ENCODE peak calls at places on chromosomes 13 and 19, in eight cellular contexts. A, V, R, K, X, Y, B and H are unnamed samples.

GRCh38 chr13:99902657-99903056 is 68.9 kb downstream of the ZIC5 start:
- DNase-seq in B (no peak), K (no peak), A (no peak), V (no peak), Y (no peak), X (no peak), R (no peak), H (no peak)

GRCh38 chr19:35712529-35712909 is 5.3 kb upstream of the KMT2B start:
- DNase-seq in V (no peak), A (no peak), Y (no peak), B (no peak), X (no peak), R (no peak), K (no peak), H (no peak)

GRCh38 chr13:113535381-113535781 is 44.9 kb upstream of the DCUN1D2 start:
- DNase-seq in B (no peak), R (peak), A (no peak), V (no peak), X (no peak), K (no peak), Y (no peak), H (no peak)

GRCh38 chr13:25352230-25352629 is 19.5 kb upstream of the ATP8A2 start:
- DNase-seq in A (no peak), V (no peak), X (peak), Y (no peak), B (no peak), R (no peak), K (no peak), H (no peak)

GRCh38 chr19:41951686-41952172 is 7.4 kb downstream of the RABAC1 start:
- DNase-seq in R (peak), Y (peak), B (peak), X (peak), K (peak), A (peak), V (peak), H (peak)

GRCh38 chr13:98026457-98026857 is 73.0 kb downstream of the IPO5 start:
- DNase-seq in X (no peak), R (no peak), V (no peak), A (no peak), K (no peak), Y (peak), B (peak), H (no peak)

GRCh38 chr19:43644181-43644580 is 4.5 kb upstream of the CADM4 start:
- DNase-seq in B (no peak), A (no peak), Y (no peak), R (no peak), X (no peak), K (no peak), V (no peak), H (no peak)

GRCh38 chr13:50126378-50127016 is 111.3 kb downstream of the KCNRG start:
- DNase-seq in R (no peak), X (peak), V (no peak), Y (peak), K (no peak), A (peak), B (peak), H (no peak)

DNA sequence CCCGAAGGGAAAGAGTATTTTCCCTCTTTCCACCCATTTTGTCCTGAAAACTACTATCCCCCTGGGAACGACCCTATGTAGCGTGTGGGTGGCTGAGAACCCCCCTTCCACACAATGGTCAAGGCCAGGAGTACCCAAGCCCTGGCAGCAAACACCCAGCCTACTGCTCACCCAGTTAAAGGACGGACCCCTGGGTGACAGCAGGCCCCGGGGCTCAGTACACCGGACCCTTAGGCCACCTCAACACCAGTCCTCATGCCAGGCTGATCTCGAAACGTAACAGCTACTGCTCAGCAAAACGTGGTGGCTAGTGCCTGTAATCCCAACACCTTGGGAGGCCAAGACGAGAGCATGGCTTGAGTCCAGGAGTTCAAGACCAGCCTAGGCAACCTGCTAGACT is 1.4 kb downstream of the ANKRD27 start:
- DNase-seq in A (no peak), X (no peak), Y (no peak), R (no peak), V (no peak), K (no peak), B (no peak), H (no peak)
- H3K4me3 ChIP-seq in A (no peak), X (no peak), Y (peak), R (no peak), V (peak), K (no peak), B (peak), H (peak)

GRCh38 chr19:33193269-33193863 is 764 bp upstream of the LRP3 start:
- DNase-seq in K (no peak), V (no peak), A (peak), Y (no peak), R (no peak), X (no peak), B (no peak), H (no peak)
- H3K4me3 ChIP-seq in K (no peak), V (no peak), A (no peak), Y (no peak), R (no peak), X (no peak), B (peak), H (peak)

DNA sequence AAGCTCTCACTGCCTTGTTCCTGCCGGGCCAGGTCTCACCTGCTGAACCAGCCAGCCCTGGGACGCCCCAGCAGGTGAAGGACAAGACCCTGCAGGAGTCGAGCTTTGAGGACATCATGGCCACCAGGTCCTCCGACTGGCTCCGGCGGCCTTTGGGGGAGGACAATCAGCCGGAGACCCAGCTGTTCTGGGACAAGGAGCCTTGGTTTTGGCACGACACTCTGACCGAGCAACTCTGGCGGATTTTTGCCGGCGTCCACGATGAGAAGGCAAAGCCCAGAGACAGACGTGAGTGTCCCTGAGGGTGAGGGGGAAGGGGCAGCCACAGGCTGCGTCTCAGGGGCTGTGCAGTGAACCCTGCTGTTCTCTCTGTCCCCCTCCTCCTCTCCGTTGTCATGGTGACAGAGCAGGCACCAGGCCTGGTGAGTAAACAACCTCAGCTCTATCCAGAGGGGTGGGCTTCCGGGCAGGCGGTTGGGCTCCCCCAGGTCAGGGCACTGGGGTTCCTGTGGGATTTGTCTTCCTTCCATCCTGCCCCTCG is 9.7 kb downstream of the TLE6 start:
- DNase-seq in R (no peak), K (no peak), X (no peak), V (no peak), Y (no peak), A (no peak), B (no peak), H (no peak)
- H3K4me3 ChIP-seq in R (no peak), K (no peak), X (no peak), V (no peak), Y (no peak), A (no peak), B (no peak), H (no peak)

GRCh38 chr13:30752201-30752797 is 17.0 kb downstream of the ALOX5AP start:
- DNase-seq in A (no peak), V (peak), X (no peak), K (no peak), Y (peak), B (peak), R (no peak), H (no peak)

GRCh38 chr13:30751183-30751933 is 16.0 kb downstream of the ALOX5AP start:
- DNase-seq in X (no peak), K (no peak), V (no peak), B (no peak), R (no peak), A (no peak), Y (no peak), H (no peak)

GRCh38 chr13:30752991-30753616 is 17.8 kb downstream of the ALOX5AP start:
- DNase-seq in R (no peak), B (no peak), Y (no peak), A (no peak), X (no peak), K (no peak), V (no peak), H (no peak)

GRCh38 chr13:30748717-30749116 is 13.4 kb downstream of the ALOX5AP start:
- DNase-seq in Y (no peak), X (no peak), B (no peak), V (no peak), K (no peak), A (no peak), R (no peak), H (no peak)

GRCh38 chr13:30750036-30750435 is 14.7 kb downstream of the ALOX5AP start:
- DNase-seq in V (no peak), B (no peak), X (no peak), A (no peak), Y (no peak), K (no peak), R (no peak), H (no peak)
- H3K4me3 ChIP-seq in V (no peak), B (no peak), X (no peak), A (no peak), Y (no peak), K (no peak), R (no peak), H (no peak)

DNA sequence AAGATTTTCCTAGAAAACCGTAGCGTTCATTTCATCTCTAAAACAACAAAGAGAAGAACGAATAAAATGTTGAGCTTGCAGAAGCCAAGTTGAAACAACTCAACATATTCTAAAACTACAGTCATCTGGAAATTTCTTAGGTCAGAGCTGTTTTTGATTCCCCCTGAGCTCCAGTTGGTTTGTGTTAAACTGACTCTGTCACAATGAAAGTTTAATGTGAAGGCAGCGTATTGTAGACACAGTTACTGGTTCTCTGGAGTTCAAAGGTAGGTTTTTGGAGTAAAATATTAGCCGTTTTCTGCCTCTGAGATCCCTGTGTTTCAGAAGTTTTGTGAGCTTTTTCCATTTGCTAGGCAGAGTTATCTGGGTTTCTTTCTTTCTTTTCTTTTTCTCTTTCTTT is 2.2 kb downstream of the ARHGEF7 start:
- DNase-seq in B (peak), A (no peak), X (no peak), K (no peak), R (no peak), Y (no peak), V (no peak), H (no peak)
- H3K4me3 ChIP-seq in B (peak), A (no peak), X (no peak), K (no peak), R (no peak), Y (no peak), V (no peak), H (no peak)

GRCh38 chr19:339262-339887 is 5.2 kb downstream of the MIER2 start:
- DNase-seq in R (no peak), A (no peak), B (no peak), V (no peak), Y (peak), X (no peak), K (no peak), H (no peak)
- H3K4me3 ChIP-seq in R (no peak), A (no peak), B (no peak), V (no peak), Y (no peak), X (no peak), K (no peak), H (no peak)

DNA sequence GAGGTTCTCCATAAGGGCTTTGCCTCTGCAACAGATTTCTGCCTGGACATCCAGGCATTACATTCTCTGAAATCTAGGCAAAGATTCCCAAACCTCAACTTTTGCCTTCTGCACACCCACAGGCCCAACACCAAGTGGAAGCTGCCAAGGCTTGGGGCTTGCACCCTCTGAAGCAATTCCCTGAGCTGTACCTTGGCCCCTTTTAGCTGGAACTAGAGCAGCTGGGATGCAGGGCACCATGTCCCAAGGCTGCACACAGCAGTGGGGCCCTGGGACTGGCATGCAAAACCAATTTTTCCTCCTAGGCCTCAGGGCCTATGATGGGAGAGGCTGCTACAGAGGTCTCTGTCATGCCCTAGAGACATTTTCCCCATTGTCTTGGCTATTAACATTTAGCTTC is 943.2 kb downstream of the PCDH17 start:
- DNase-seq in V (no peak), R (no peak), B (no peak), Y (no peak), K (no peak), X (no peak), A (no peak), H (no peak)
- H3K4me3 ChIP-seq in V (no peak), R (no peak), B (no peak), Y (no peak), K (no peak), X (no peak), A (no peak), H (no peak)

GRCh38 chr19:17607936-17608335 is 52.5 kb downstream of the COLGALT1 start:
- DNase-seq in R (no peak), B (no peak), Y (no peak), A (no peak), V (no peak), X (no peak), K (no peak), H (no peak)

GRCh38 chr19:17605117-17605516 is 49.7 kb downstream of the COLGALT1 start:
- DNase-seq in K (no peak), B (no peak), V (no peak), A (no peak), Y (no peak), R (no peak), X (no peak), H (no peak)

GRCh38 chr19:17604372-17605025 is 49.0 kb downstream of the COLGALT1 start:
- DNase-seq in B (no peak), X (no peak), K (no peak), Y (no peak), V (no peak), R (no peak), A (no peak), H (no peak)

GRCh38 chr19:17605761-17606745 is 50.6 kb downstream of the COLGALT1 start:
- DNase-seq in A (peak), Y (peak), V (peak), K (peak), X (peak), B (peak), R (peak), H (peak)

GRCh38 chr19:17606786-17607185 is 51.3 kb downstream of the COLGALT1 start:
- DNase-seq in K (no peak), R (no peak), Y (no peak), V (no peak), B (no peak), A (no peak), X (no peak), H (no peak)
- H3K4me3 ChIP-seq in K (no peak), R (no peak), Y (no peak), V (peak), B (no peak), A (no peak), X (no peak), H (peak)